ENCODE peak calls at places on chromosomes 12 and 14, in four cellular contexts. Q is stimulated activated CD4-positive, alpha-beta T cell treated with anti-CD3 and anti-CD28 coated beads, Interleukin-1b, Interleukin-23, amount 100 ng/mL, for 24 hours; M is colonic mucosa; I is effector memory CD8-positive, alpha-beta T cell. B is an unnamed sample.

GRCh38 chr12:41402804-41403203 is 214.7 kb downstream of the PDZRN4 start:
- DNase-seq in Q (no peak), M (no peak), I (no peak), B (no peak)

GRCh38 chr14:68397827-68398226 is 395.0 kb downstream of the ZFP36L1 start:
- DNase-seq in Q (no peak), M (no peak), I (no peak), B (peak; percentile 36)

GRCh38 chr12:119772431-119772830 is 104.5 kb downstream of the PRKAB1 start:
- DNase-seq in Q (no peak), M (no peak), I (no peak), B (no peak)

GRCh38 chr12:99670635-99671034 is 23.1 kb downstream of the GARIN6 start:
- DNase-seq in Q (no peak), M (no peak), I (no peak), B (no peak)

GRCh38 chr12:124531281-124531745 is 36.1 kb downstream of the NCOR2 start:
- DNase-seq in Q (no peak), M (no peak), I (no peak), B (no peak)

GRCh38 chr12:44317651-44318126 is 481.8 kb downstream of the TMEM117 start:
- DNase-seq in Q (no peak), M (no peak), I (no peak), B (peak; percentile 23)

GRCh38 chr12:3797649-3798048 is 44.7 kb upstream of the CRACR2A start:
- DNase-seq in Q (no peak), M (no peak), I (no peak), B (no peak)

GRCh38 chr12:15682826-15683225 is 106.4 kb downstream of the EPS8 start:
- DNase-seq in Q (no peak), M (no peak), I (no peak), B (no peak)

GRCh38 chr14:71620401-71620800 is 311.8 kb upstream of the RGS6 start:
- DNase-seq in Q (no peak), M (no peak), I (no peak), B (no peak)

GRCh38 chr14:99537399-99537798 is 56.2 kb downstream of the CCNK start:
- DNase-seq in Q (no peak), M (no peak), I (no peak), B (peak; percentile 70)

GRCh38 chr12:1630081-1630826 is 1.2 kb downstream of the WNT5B start:
- DNase-seq in Q (no peak), M (peak; percentile 57), I (no peak), B (peak; percentile 85)

GRCh38 chr12:56565510-56566101 is 44.0 kb downstream of the RBMS2 start:
- DNase-seq in Q (no peak), M (peak; percentile 76), I (no peak), B (no peak)

GRCh38 chr12:6161124-6161882 is 36.8 kb upstream of the VWF start:
- DNase-seq in Q (no peak), M (no peak), I (no peak), B (no peak)

GRCh38 chr12:101948365-101948764 is 71.0 kb downstream of the DRAM1 start:
- DNase-seq in Q (no peak), M (no peak), I (no peak), B (no peak)

GRCh38 chr12:69415471-69416275 is 54.5 kb upstream of the FRS2 start:
- DNase-seq in Q (no peak), M (peak; percentile 64), I (no peak), B (peak; percentile 8)

GRCh38 chr14:61360796-61361526 is 39.6 kb downstream of the PRKCH start:
- DNase-seq in Q (no peak), M (no peak), I (no peak), B (peak; percentile 22)

GRCh38 chr12:28872654-28873268 is 276.3 kb upstream of the FAR2 start:
- DNase-seq in Q (no peak), M (peak; percentile 42), I (peak; percentile 8), B (peak; percentile 79)

GRCh38 chr12:56029166-56029519 is 8.3 kb downstream of the IKZF4 start:
- DNase-seq in Q (no peak), M (no peak), I (no peak), B (no peak)

GRCh38 chr12:22415342-22416309 is 81.1 kb upstream of the ST8SIA1 start:
- DNase-seq in Q (no peak), M (peak; percentile 39), I (no peak), B (peak; percentile 30)

GRCh38 chr14:100059433-100059781 is 5.8 kb upstream of the EVL start:
- DNase-seq in Q (no peak), M (no peak), I (no peak), B (no peak)

GRCh38 chr12:45503887-45504286 is 225.6 kb upstream of the ARID2 start:
- DNase-seq in Q (no peak), M (no peak), I (no peak), B (no peak)

GRCh38 chr12:114131824-114132223 is 165.7 kb upstream of the RBM19 start:
- DNase-seq in Q (no peak), M (no peak), I (no peak), B (no peak)

GRCh38 chr12:29072631-29073030 is 76.4 kb upstream of the FAR2 start:
- DNase-seq in Q (no peak), M (no peak), I (no peak), B (no peak)

GRCh38 chr12:116130431-116130830 is 147.1 kb downstream of the MED13L start:
- DNase-seq in Q (no peak), M (no peak), I (no peak), B (no peak)

GRCh38 chr14:103057372-103058208 is at the start of gene CDC42BPB:
- DNase-seq in Q (no peak), M (peak; percentile 85), I (no peak), B (peak; percentile 92)

GRCh38 chr14:50736932-50737419 is 68.9 kb upstream of the SAV1 start:
- DNase-seq in Q (no peak), M (no peak), I (peak; percentile 22), B (no peak)

GRCh38 chr14:100955201-100955600 is 51.7 kb upstream of the RTL1 start:
- DNase-seq in Q (no peak), M (no peak), I (no peak), B (no peak)

GRCh38 chr14:44846232-44846824 is 115.4 kb downstream of the KLHL28 start:
- DNase-seq in Q (no peak), M (no peak), I (peak; percentile 9), B (peak; percentile 30)

GRCh38 chr14:80618751-80619329 is 322.7 kb downstream of the CEP128 start:
- DNase-seq in Q (no peak), M (no peak), I (no peak), B (no peak)

GRCh38 chr14:105444859-105445258 is 25.2 kb downstream of the MTA1 start:
- DNase-seq in Q (no peak), M (no peak), I (no peak), B (no peak)

GRCh38 chr12:131620946-131621681 is 89.8 kb upstream of the SFSWAP start:
- DNase-seq in Q (no peak), M (no peak), I (no peak), B (no peak)

B was measured in SW480.